ENCODE peak calls at places on chromosomes 11 and 22, in eight cellular contexts. A is PC-9, T is H9, G is endothelial cell of umbilical vein, O is mesendoderm, P is GM12878, S is HCT116, Y is GM23338. B is an unnamed sample.

GRCh38 chr11:66131937-66132632 is 62.0 kb downstream of the PACS1 start:
- DNase-seq in A (no peak), T (no peak), G (no peak), O (no peak), P (no peak), S (no peak), Y (no peak), B (no peak)

GRCh38 chr22:48709976-48710375 is 1117.7 kb downstream of the BRD1 start:
- DNase-seq in A (no peak), T (no peak), G (no peak), O (no peak), P (no peak), S (no peak), Y (no peak), B (no peak)

GRCh38 chr11:2762031-2762380 is 62.2 kb upstream of the KCNQ1OT1 start:
- DNase-seq in A (no peak), T (no peak), G (no peak), O (no peak), P (no peak), S (no peak), Y (no peak), B (no peak)

GRCh38 chr11:126359431-126360048 is 4.1 kb downstream of the ST3GAL4 start:
- DNase-seq in A (no peak), T (no peak), G (no peak), O (no peak), P (no peak), S (no peak), Y (no peak), B (peak; percentile 89)

GRCh38 chr11:32115406-32115805 is 24.5 kb downstream of the RCN1 start:
- DNase-seq in A (no peak), T (no peak), G (no peak), O (peak; percentile 22), P (no peak), S (no peak), Y (no peak), B (no peak)

GRCh38 chr22:35961480-35961902 is 67.1 kb downstream of the RBFOX2 start:
- DNase-seq in A (no peak), T (peak; percentile 80), G (peak; percentile 85), O (peak; percentile 99), P (no peak), S (no peak), Y (peak; percentile 96), B (peak; percentile 66)

GRCh38 chr22:37483594-37484114 is 2.5 kb downstream of the MFNG start:
- DNase-seq in A (no peak), T (no peak), G (peak; percentile 71), O (no peak), P (no peak), S (no peak), Y (no peak), B (no peak)

GRCh38 chr11:3808846-3809623 is 675 bp downstream of the PGAP2 start:
- DNase-seq in A (peak; percentile 70), T (peak; percentile 51), G (peak; percentile 60), O (peak; percentile 83), P (peak; percentile 41), S (peak; percentile 62), Y (peak; percentile 65), B (peak; percentile 43)

GRCh38 chr11:35343033-35343598 is 76.2 kb downstream of the SLC1A2 start:
- DNase-seq in A (no peak), T (no peak), G (no peak), O (no peak), P (no peak), S (no peak), Y (no peak), B (no peak)

GRCh38 chr11:2213890-2214526 is 42.4 kb upstream of the TH start:
- DNase-seq in A (no peak), T (no peak), G (no peak), O (no peak), P (no peak), S (no peak), Y (no peak), B (no peak)

GRCh38 chr11:123313261-123313660 is 116.8 kb upstream of the GRAMD1B start:
- DNase-seq in A (no peak), T (no peak), G (no peak), O (no peak), P (no peak), S (no peak), Y (peak; percentile 69), B (no peak)

GRCh38 chr11:101576536-101576935 is 7.3 kb downstream of the TRPC6 start:
- DNase-seq in A (no peak), T (no peak), G (no peak), O (no peak), P (no peak), S (no peak), Y (no peak), B (no peak)

GRCh38 chr11:45795379-45795778 is 9.6 kb upstream of the SLC35C1 start:
- DNase-seq in A (no peak), T (no peak), G (no peak), O (peak; percentile 33), P (no peak), S (no peak), Y (no peak), B (no peak)

GRCh38 chr11:27933992-27934829 is 173.7 kb downstream of the KIF18A start:
- DNase-seq in A (no peak), T (peak; percentile 77), G (peak; percentile 48), O (peak; percentile 82), P (no peak), S (peak; percentile 98), Y (peak; percentile 36), B (peak; percentile 100)

GRCh38 chr11:69430566-69430965 is 50.9 kb upstream of the LINC01488 start:
- DNase-seq in A (peak; percentile 55), T (no peak), G (no peak), O (no peak), P (no peak), S (no peak), Y (no peak), B (peak; percentile 30)

GRCh38 chr11:111631034-111631665 is 28.9 kb downstream of the SIK2 start:
- DNase-seq in A (no peak), T (no peak), G (no peak), O (no peak), P (no peak), S (no peak), Y (no peak), B (no peak)

GRCh38 chr11:19607656-19608360 is 104.8 kb upstream of the NAV2 start:
- DNase-seq in A (no peak), T (no peak), G (no peak), O (no peak), P (no peak), S (no peak), Y (no peak), B (no peak)

GRCh38 chr11:61155312-61155711 is 5.9 kb downstream of the VPS37C start:
- DNase-seq in A (no peak), T (no peak), G (no peak), O (no peak), P (no peak), S (no peak), Y (no peak), B (no peak)

GRCh38 chr11:83092488-83093384 is 21.0 kb upstream of the RAB30 start:
- DNase-seq in A (peak; percentile 94), T (no peak), G (peak; percentile 34), O (no peak), P (no peak), S (peak; percentile 51), Y (no peak), B (peak; percentile 27)

GRCh38 chr22:41485033-41485432 is 16.1 kb downstream of the ACO2 start:
- DNase-seq in A (no peak), T (no peak), G (no peak), O (no peak), P (no peak), S (no peak), Y (no peak), B (no peak)

GRCh38 chr22:38077595-38077994 is 6.4 kb downstream of the SLC16A8 start:
- DNase-seq in A (no peak), T (no peak), G (no peak), O (no peak), P (no peak), S (no peak), Y (no peak), B (no peak)

GRCh38 chr11:68016161-68016903 is 6.2 kb downstream of the ALDH3B1 start:
- DNase-seq in A (no peak), T (no peak), G (no peak), O (no peak), P (no peak), S (no peak), Y (no peak), B (no peak)

GRCh38 chr22:39473856-39474255 is 17.0 kb downstream of the MGAT3 start:
- DNase-seq in A (no peak), T (no peak), G (no peak), O (no peak), P (no peak), S (no peak), Y (no peak), B (no peak)
- H3K27ac ChIP-seq in A (no peak overlapping the region), T (no peak overlapping the region), G (no peak overlapping the region), O (peak overlapping the region; percentile 90), P (no peak overlapping the region), S (no peak overlapping the region), Y (peak overlapping the region; percentile 79), B (no peak overlapping the region)

GRCh38 chr11:96217206-96217605 is 125.8 kb downstream of the MAML2 start:
- DNase-seq in A (no peak), T (no peak), G (no peak), O (no peak), P (no peak), S (no peak), Y (no peak), B (no peak)
- H3K79me2 ChIP-seq in A (peaks cover 81% of the 10 kb centered on the region), T (no peaks in the 10 kb centered on the region), G (peaks cover 2% of the 10 kb centered on the region), O (no peaks in the 10 kb centered on the region), P (peaks cover 18% of the 10 kb centered on the region), S (no peaks in the 10 kb centered on the region), Y (no peaks in the 10 kb centered on the region), B (peaks cover 11% of the 10 kb centered on the region)

GRCh38 chr11:128503231-128503991 is 83.9 kb downstream of the ETS1 start:
- DNase-seq in A (no peak), T (no peak), G (peak; percentile 52), O (peak; percentile 66), P (no peak), S (no peak), Y (no peak), B (peak; percentile 87)
- H3K27ac ChIP-seq in A (peak overlapping the region; percentile 56), T (no peak overlapping the region), G (peak overlapping the region; percentile 94), O (no peak overlapping the region), P (no peak overlapping the region), S (no peak overlapping the region), Y (no peak overlapping the region), B (peak overlapping the region; percentile 92)

DNA sequence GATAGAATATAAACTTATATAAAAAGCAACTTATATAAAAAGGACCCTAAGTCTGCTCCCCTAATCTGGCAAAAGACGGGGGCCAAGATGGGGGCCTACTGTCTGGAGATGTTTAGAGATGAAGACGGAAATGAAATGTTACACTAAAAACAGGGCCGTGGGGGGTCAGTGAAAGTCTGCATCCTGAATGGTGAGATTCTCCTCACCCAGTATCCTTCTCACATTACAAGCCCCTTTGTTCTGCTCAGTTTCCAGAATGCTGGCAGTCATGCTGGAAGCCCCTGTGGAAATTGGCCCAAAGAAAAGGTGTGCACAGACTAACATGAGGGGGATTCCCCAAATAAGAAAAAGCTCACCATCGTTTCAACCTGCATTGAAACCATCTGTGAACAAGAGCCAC is 269.4 kb upstream of the PITPNB start:
- DNase-seq in A (no peak), T (peak; percentile 43), G (no peak), O (peak; percentile 22), P (no peak), S (no peak), Y (peak; percentile 72), B (no peak)
- H3K79me2 ChIP-seq in A (no peaks in the 10 kb centered on the region), T (no peaks in the 10 kb centered on the region), G (no peaks in the 10 kb centered on the region), O (no peaks in the 10 kb centered on the region), P (no peaks in the 10 kb centered on the region), S (no peaks in the 10 kb centered on the region), Y (no peaks in the 10 kb centered on the region), B (no peaks in the 10 kb centered on the region)

GRCh38 chr11:22472306-22472705 is 134.1 kb downstream of the SLC17A6 start:
- DNase-seq in A (no peak), T (peak; percentile 32), G (peak; percentile 15), O (peak; percentile 57), P (no peak), S (no peak), Y (peak; percentile 56), B (no peak)
- H3K27ac ChIP-seq in A (no peak overlapping the region), T (no peak overlapping the region), G (no peak overlapping the region), O (no peak overlapping the region), P (no peak overlapping the region), S (no peak overlapping the region), Y (no peak overlapping the region), B (no peak overlapping the region)